ENCODE peak calls at places on chromosomes 7 and 10, in six cellular contexts. One of them, this sample, is unnamed.

GRCh38 chr10:76185476-76186255 is 754.2 kb downstream of the LRMDA start:
- DNase-seq in colonic mucosa: no peak
- DNase-seq in heart right ventricle: no peak
- DNase-seq in GM10248: no peak
- DNase-seq in endothelial cell: no peak
- DNase-seq in nephron progenitor cell: no peak
- DNase-seq in this sample: no peak

GRCh38 chr10:102231357-102232318 is 5.5 kb downstream of the ELOVL3 start:
- DNase-seq in colonic mucosa: peak
- DNase-seq in heart right ventricle: peak
- DNase-seq in GM10248: peak
- DNase-seq in endothelial cell: peak
- DNase-seq in nephron progenitor cell: peak
- DNase-seq in this sample: peak

GRCh38 chr10:8392216-8392615 is 337.7 kb downstream of the GATA3 start:
- DNase-seq in colonic mucosa: no peak
- DNase-seq in heart right ventricle: no peak
- DNase-seq in GM10248: no peak
- DNase-seq in endothelial cell: no peak
- DNase-seq in nephron progenitor cell: no peak
- DNase-seq in this sample: no peak

GRCh38 chr10:5871596-5871995 is 18.1 kb downstream of the ANKRD16 start:
- DNase-seq in colonic mucosa: no peak
- DNase-seq in heart right ventricle: no peak
- DNase-seq in GM10248: no peak
- DNase-seq in endothelial cell: no peak
- DNase-seq in nephron progenitor cell: no peak
- DNase-seq in this sample: no peak

GRCh38 chr10:97849491-97850402 is at the start of gene GOLGA7B:
- DNase-seq in colonic mucosa: peak
- DNase-seq in heart right ventricle: peak
- DNase-seq in GM10248: peak
- DNase-seq in endothelial cell: peak
- DNase-seq in nephron progenitor cell: peak
- DNase-seq in this sample: peak

GRCh38 chr7:149291036-149291835 is 29.2 kb downstream of the ZNF783 start:
- DNase-seq in colonic mucosa: no peak
- DNase-seq in heart right ventricle: no peak
- DNase-seq in GM10248: no peak
- DNase-seq in endothelial cell: no peak
- DNase-seq in nephron progenitor cell: no peak
- DNase-seq in this sample: no peak

GRCh38 chr10:7788640-7789335 is 811 bp downstream of the ATP5F1C start:
- DNase-seq in colonic mucosa: peak
- DNase-seq in heart right ventricle: no peak
- DNase-seq in GM10248: no peak
- DNase-seq in endothelial cell: no peak
- DNase-seq in nephron progenitor cell: no peak
- DNase-seq in this sample: no peak

GRCh38 chr10:17143055-17143690 is 13.6 kb upstream of the CUBN start:
- DNase-seq in colonic mucosa: no peak
- DNase-seq in heart right ventricle: no peak
- DNase-seq in GM10248: no peak
- DNase-seq in endothelial cell: no peak
- DNase-seq in nephron progenitor cell: no peak
- DNase-seq in this sample: no peak

GRCh38 chr7:131250331-131250730 is 77.3 kb upstream of the MKLN1 start:
- DNase-seq in colonic mucosa: no peak
- DNase-seq in heart right ventricle: no peak
- DNase-seq in GM10248: no peak
- DNase-seq in endothelial cell: no peak
- DNase-seq in nephron progenitor cell: no peak
- DNase-seq in this sample: no peak

GRCh38 chr7:24227603-24228359 is 56.2 kb upstream of the NPY start:
- DNase-seq in colonic mucosa: no peak
- DNase-seq in heart right ventricle: no peak
- DNase-seq in GM10248: peak
- DNase-seq in endothelial cell: no peak
- DNase-seq in nephron progenitor cell: no peak
- DNase-seq in this sample: peak

GRCh38 chr7:29482056-29482455 is 81.6 kb upstream of the PRR15 start:
- DNase-seq in colonic mucosa: no peak
- DNase-seq in heart right ventricle: no peak
- DNase-seq in GM10248: no peak
- DNase-seq in endothelial cell: no peak
- DNase-seq in nephron progenitor cell: no peak
- DNase-seq in this sample: no peak

GRCh38 chr7:152076324-152076821 is 50.9 kb downstream of the GALNT11 start:
- DNase-seq in colonic mucosa: peak
- DNase-seq in heart right ventricle: no peak
- DNase-seq in GM10248: peak
- DNase-seq in endothelial cell: peak
- DNase-seq in nephron progenitor cell: peak
- DNase-seq in this sample: peak

GRCh38 chr7:73312831-73313520 is 4.3 kb upstream of the NSUN5 start:
- DNase-seq in colonic mucosa: no peak
- DNase-seq in heart right ventricle: no peak
- DNase-seq in GM10248: no peak
- DNase-seq in endothelial cell: no peak
- DNase-seq in nephron progenitor cell: no peak
- DNase-seq in this sample: no peak

GRCh38 chr7:16916733-16917132 is 35.0 kb upstream of the AGR3 start:
- DNase-seq in colonic mucosa: no peak
- DNase-seq in heart right ventricle: no peak
- DNase-seq in GM10248: no peak
- DNase-seq in endothelial cell: no peak
- DNase-seq in nephron progenitor cell: no peak
- DNase-seq in this sample: no peak

GRCh38 chr7:14305233-14305866 is 315.9 kb upstream of the ETV1 start:
- DNase-seq in colonic mucosa: no peak
- DNase-seq in heart right ventricle: peak
- DNase-seq in GM10248: no peak
- DNase-seq in endothelial cell: no peak
- DNase-seq in nephron progenitor cell: no peak
- DNase-seq in this sample: no peak

GRCh38 chr10:101655581-101655980 is 39.4 kb downstream of the FBXW4 start:
- DNase-seq in colonic mucosa: no peak
- DNase-seq in heart right ventricle: no peak
- DNase-seq in GM10248: no peak
- DNase-seq in endothelial cell: no peak
- DNase-seq in nephron progenitor cell: no peak
- DNase-seq in this sample: no peak

GRCh38 chr7:98202367-98203195 is 8.7 kb upstream of the BHLHA15 start:
- DNase-seq in colonic mucosa: no peak
- DNase-seq in heart right ventricle: no peak
- DNase-seq in GM10248: peak
- DNase-seq in endothelial cell: no peak
- DNase-seq in nephron progenitor cell: no peak
- DNase-seq in this sample: no peak

GRCh38 chr7:137956591-137956990 is 45.3 kb downstream of the CREB3L2 start:
- DNase-seq in colonic mucosa: no peak
- DNase-seq in heart right ventricle: no peak
- DNase-seq in GM10248: no peak
- DNase-seq in endothelial cell: no peak
- DNase-seq in nephron progenitor cell: no peak
- DNase-seq in this sample: no peak

GRCh38 chr10:28139138-28139537 is 140.3 kb upstream of the ODAD2 start:
- DNase-seq in colonic mucosa: no peak
- DNase-seq in heart right ventricle: no peak
- DNase-seq in GM10248: no peak
- DNase-seq in endothelial cell: no peak
- DNase-seq in nephron progenitor cell: no peak
- DNase-seq in this sample: no peak

GRCh38 chr7:149764481-149765398 is 8.6 kb downstream of the ZNF467 start:
- DNase-seq in colonic mucosa: no peak
- DNase-seq in heart right ventricle: no peak
- DNase-seq in GM10248: no peak
- DNase-seq in endothelial cell: peak
- DNase-seq in nephron progenitor cell: peak
- DNase-seq in this sample: peak

GRCh38 chr10:119466655-119467054 is 75.9 kb downstream of the RGS10 start:
- DNase-seq in colonic mucosa: no peak
- DNase-seq in heart right ventricle: no peak
- DNase-seq in GM10248: peak
- DNase-seq in endothelial cell: no peak
- DNase-seq in nephron progenitor cell: no peak
- DNase-seq in this sample: no peak

GRCh38 chr10:86522385-86522855 is 828 bp upstream of the WAPL start:
- DNase-seq in colonic mucosa: no peak
- DNase-seq in heart right ventricle: no peak
- DNase-seq in GM10248: no peak
- DNase-seq in endothelial cell: no peak
- DNase-seq in nephron progenitor cell: no peak
- DNase-seq in this sample: no peak

GRCh38 chr10:97401455-97401919 is 347 bp upstream of the RRP12 start:
- DNase-seq in colonic mucosa: no peak
- DNase-seq in heart right ventricle: no peak
- DNase-seq in GM10248: no peak
- DNase-seq in endothelial cell: no peak
- DNase-seq in nephron progenitor cell: no peak
- DNase-seq in this sample: no peak

GRCh38 chr10:69278446-69278963 is at the start of gene HK1:
- DNase-seq in colonic mucosa: no peak
- DNase-seq in heart right ventricle: no peak
- DNase-seq in GM10248: no peak
- DNase-seq in endothelial cell: no peak
- DNase-seq in nephron progenitor cell: no peak
- DNase-seq in this sample: no peak
- TF ChIP-seq CTCF in colonic mucosa: no peak
- TF ChIP-seq CTCF in heart right ventricle: no peak
- TF ChIP-seq CTCF in GM10248: no peak
- TF ChIP-seq CTCF in endothelial cell: no peak
- TF ChIP-seq CTCF in nephron progenitor cell: no peak
- TF ChIP-seq CTCF in this sample: no peak

DNA sequence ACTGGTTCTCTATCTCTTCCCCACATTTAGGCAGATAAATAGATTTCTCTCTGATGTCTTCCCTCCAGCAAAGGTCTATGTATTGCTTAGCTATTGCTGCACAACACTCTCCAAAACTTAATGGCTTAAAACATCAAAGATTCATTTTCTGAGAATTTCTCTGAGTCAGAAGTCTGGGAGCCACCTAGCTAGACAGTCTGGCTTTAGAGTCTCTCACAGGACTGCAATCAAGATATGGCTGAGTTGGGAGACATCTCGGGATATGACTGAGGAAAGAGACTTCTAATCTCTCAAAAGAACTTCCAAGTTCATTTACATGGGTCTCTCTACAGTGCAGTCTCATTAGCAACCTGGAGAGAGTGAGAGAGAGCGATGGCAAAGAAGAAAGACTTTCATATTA is 553.6 kb upstream of the GHITM start:
- DNase-seq in colonic mucosa: no peak
- DNase-seq in heart right ventricle: no peak
- DNase-seq in GM10248: no peak
- DNase-seq in endothelial cell: no peak
- DNase-seq in nephron progenitor cell: no peak
- DNase-seq in this sample: no peak
- TF ChIP-seq CTCF in colonic mucosa: no peak
- TF ChIP-seq CTCF in heart right ventricle: no peak
- TF ChIP-seq CTCF in GM10248: no peak
- TF ChIP-seq CTCF in endothelial cell: no peak
- TF ChIP-seq CTCF in nephron progenitor cell: no peak
- TF ChIP-seq CTCF in this sample: no peak

GRCh38 chr10:121753726-121754476 is 155.7 kb upstream of the FGFR2 start:
- DNase-seq in colonic mucosa: no peak
- DNase-seq in heart right ventricle: no peak
- DNase-seq in GM10248: peak
- DNase-seq in endothelial cell: no peak
- DNase-seq in nephron progenitor cell: no peak
- DNase-seq in this sample: no peak
- TF ChIP-seq CTCF in colonic mucosa: no peak
- TF ChIP-seq CTCF in heart right ventricle: no peak
- TF ChIP-seq CTCF in GM10248: no peak
- TF ChIP-seq CTCF in endothelial cell: peak
- TF ChIP-seq CTCF in nephron progenitor cell: no peak
- TF ChIP-seq CTCF in this sample: peak

DNA sequence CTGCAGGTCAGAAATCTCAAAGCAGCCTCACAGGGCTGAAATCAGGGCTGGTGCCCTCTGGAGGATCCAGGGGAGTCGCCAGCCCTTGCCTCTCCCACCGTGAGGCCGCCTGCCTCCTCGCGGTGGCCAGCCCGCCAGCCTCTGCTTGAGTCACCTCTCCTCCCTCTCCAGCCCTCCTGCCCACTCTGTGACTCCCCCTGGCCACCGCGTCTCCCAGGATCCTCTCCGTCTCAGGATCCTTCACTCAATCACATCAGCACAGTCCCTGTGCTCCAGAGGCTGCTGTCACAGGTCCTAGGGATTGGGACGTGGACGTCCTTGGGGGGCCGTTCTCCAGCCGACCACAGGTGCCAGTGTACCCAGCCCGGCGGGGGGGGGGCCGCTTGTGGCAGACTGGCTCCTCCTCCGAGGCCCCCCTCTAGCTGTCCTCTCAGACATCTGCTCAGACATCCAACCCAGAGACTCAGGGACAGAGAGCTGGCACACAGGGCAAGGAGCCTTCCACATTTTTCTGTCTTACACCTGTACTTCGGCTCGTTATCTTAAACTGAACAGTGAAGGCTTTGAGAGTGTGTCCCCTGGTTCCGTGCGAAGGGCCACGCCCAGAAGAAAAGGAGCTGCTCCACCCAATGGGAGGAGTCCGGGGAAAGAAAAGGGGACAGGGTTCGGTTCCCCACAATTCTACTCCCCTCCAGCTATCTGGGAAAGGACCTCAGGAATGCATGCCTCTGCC is 9.4 kb upstream of the PPP2R2D start:
- DNase-seq in colonic mucosa: no peak
- DNase-seq in heart right ventricle: no peak
- DNase-seq in GM10248: no peak
- DNase-seq in endothelial cell: peak
- DNase-seq in nephron progenitor cell: peak
- DNase-seq in this sample: peak
- TF ChIP-seq CTCF in colonic mucosa: no peak
- TF ChIP-seq CTCF in heart right ventricle: no peak
- TF ChIP-seq CTCF in GM10248: no peak
- TF ChIP-seq CTCF in endothelial cell: no peak
- TF ChIP-seq CTCF in nephron progenitor cell: peak
- TF ChIP-seq CTCF in this sample: no peak

GRCh38 chr10:90130321-90131086 is 429.1 kb downstream of the KIF20B start:
- DNase-seq in colonic mucosa: no peak
- DNase-seq in heart right ventricle: no peak
- DNase-seq in GM10248: peak
- DNase-seq in endothelial cell: no peak
- DNase-seq in nephron progenitor cell: no peak
- DNase-seq in this sample: no peak

GRCh38 chr10:90136731-90137316 is 435.4 kb downstream of the KIF20B start:
- DNase-seq in colonic mucosa: no peak
- DNase-seq in heart right ventricle: no peak
- DNase-seq in GM10248: no peak
- DNase-seq in endothelial cell: no peak
- DNase-seq in nephron progenitor cell: peak
- DNase-seq in this sample: no peak

GRCh38 chr10:90138844-90139243 is 437.5 kb downstream of the KIF20B start:
- DNase-seq in colonic mucosa: no peak
- DNase-seq in heart right ventricle: no peak
- DNase-seq in GM10248: no peak
- DNase-seq in endothelial cell: no peak
- DNase-seq in nephron progenitor cell: no peak
- DNase-seq in this sample: no peak

GRCh38 chr10:90133606-90134005 is 432.2 kb downstream of the KIF20B start:
- DNase-seq in colonic mucosa: no peak
- DNase-seq in heart right ventricle: no peak
- DNase-seq in GM10248: no peak
- DNase-seq in endothelial cell: no peak
- DNase-seq in nephron progenitor cell: no peak
- DNase-seq in this sample: no peak
- TF ChIP-seq CTCF in colonic mucosa: no peak
- TF ChIP-seq CTCF in heart right ventricle: no peak
- TF ChIP-seq CTCF in GM10248: no peak
- TF ChIP-seq CTCF in endothelial cell: no peak
- TF ChIP-seq CTCF in nephron progenitor cell: no peak
- TF ChIP-seq CTCF in this sample: no peak